ENCODE peak calls at places on chromosomes 6 and 20, in ten cellular contexts. L, R, S, U, M, V, X, A, I and N are unnamed samples.

GRCh38 chr20:32517914-32518592 is 67.1 kb downstream of the NOL4L start:
- DNase-seq in A (no peak), U (no peak), X (no peak), R (no peak), M (no peak), V (no peak), S (no peak), I (no peak), L (no peak), N (no peak)

GRCh38 chr6:155377061-155377460 is 62.8 kb upstream of the TFB1M start:
- DNase-seq in L (no peak), X (no peak), A (no peak), S (no peak), I (peak), R (peak), U (no peak), M (no peak), V (no peak), N (no peak)

GRCh38 chr6:150142657-150143501 is at the start of gene PPP1R14C:
- DNase-seq in L (no peak), M (no peak), V (peak), U (peak), A (no peak), I (no peak), S (no peak), X (peak), R (no peak), N (no peak)

GRCh38 chr6:128474481-128474880 is 45.9 kb downstream of the PTPRK start:
- DNase-seq in L (no peak), X (no peak), M (no peak), S (no peak), U (no peak), V (no peak), R (no peak), I (peak), A (no peak), N (no peak)

GRCh38 chr20:63134201-63134612 is 81.7 kb downstream of the YTHDF1 start:
- DNase-seq in I (no peak), R (no peak), L (no peak), A (peak), X (peak), M (no peak), S (no peak), U (peak), V (no peak), N (no peak)

GRCh38 chr6:155400022-155400965 is 55.3 kb downstream of the NOX3 start:
- DNase-seq in U (no peak), M (no peak), A (no peak), R (no peak), I (no peak), L (no peak), S (no peak), V (no peak), X (no peak), N (no peak)

GRCh38 chr6:127291495-127291894 is 24.8 kb downstream of the RNF146 start:
- DNase-seq in A (no peak), U (no peak), X (no peak), R (no peak), M (no peak), V (no peak), I (no peak), S (no peak), L (no peak), N (no peak)

GRCh38 chr6:11805259-11806053 is 26.9 kb upstream of the ADTRP start:
- DNase-seq in S (peak), V (no peak), L (no peak), X (no peak), M (no peak), I (no peak), R (no peak), U (no peak), A (no peak), N (no peak)

GRCh38 chr6:27863962-27864905 is 48.0 kb downstream of the OR2B2 start:
- DNase-seq in I (peak), R (no peak), A (peak), S (no peak), L (no peak), U (peak), X (no peak), M (no peak), V (peak), N (peak)

GRCh38 chr6:163900570-163900969 is 486.1 kb downstream of the QKI start:
- DNase-seq in U (no peak), X (no peak), M (no peak), R (no peak), S (no peak), V (no peak), L (no peak), I (peak), A (no peak), N (no peak)

GRCh38 chr6:129599467-129599866 is 110.5 kb downstream of the ARHGAP18 start:
- DNase-seq in V (no peak), I (no peak), L (no peak), U (no peak), S (no peak), A (no peak), M (no peak), X (no peak), R (no peak), N (no peak)

GRCh38 chr20:9068232-9068781 is 580 bp upstream of the PLCB4 start:
- DNase-seq in A (peak), M (no peak), R (peak), I (peak), U (peak), S (no peak), L (no peak), X (peak), V (peak), N (peak)

GRCh38 chr6:111576302-111576701 is 29.4 kb downstream of the TRAF3IP2 start:
- DNase-seq in R (no peak), I (peak), L (no peak), V (no peak), S (no peak), A (no peak), X (no peak), M (no peak), U (no peak), N (no peak)

GRCh38 chr20:46012926-46013825 is 4.5 kb downstream of the MMP9 start:
- DNase-seq in X (no peak), U (no peak), A (peak), S (no peak), L (no peak), M (no peak), V (no peak), I (no peak), R (no peak), N (no peak)

GRCh38 chr6:142387997-142388815 is 86.4 kb downstream of the ADGRG6 start:
- DNase-seq in M (no peak), U (no peak), V (no peak), S (no peak), I (peak), X (no peak), L (no peak), A (no peak), R (peak), N (no peak)

GRCh38 chr6:134908906-134909516 is 40.9 kb downstream of the ALDH8A1 start:
- DNase-seq in A (no peak), L (peak), V (no peak), S (peak), R (peak), M (peak), I (peak), X (peak), U (peak), N (peak)

GRCh38 chr6:157221817-157222175 is 101.5 kb downstream of the TMEM242 start:
- DNase-seq in A (peak), V (no peak), U (no peak), R (no peak), L (no peak), X (no peak), I (no peak), S (no peak), M (no peak), N (no peak)
- H3K27ac ChIP-seq in A (no peak), V (no peak), U (no peak), R (peak), L (no peak), X (no peak), I (no peak), S (no peak), M (no peak), N (no peak)

GRCh38 chr20:41696428-41696827 is 78.3 kb upstream of the CHD6 start:
- DNase-seq in R (no peak), U (no peak), X (no peak), I (no peak), S (no peak), M (peak), V (no peak), L (peak), A (no peak), N (no peak)
- TF ChIP-seq POLR2A in R (no peak), U (no peak), X (no peak), I (no peak), S (no peak), M (peak), V (no peak), L (no peak), A (no peak), N (no peak)

DNA sequence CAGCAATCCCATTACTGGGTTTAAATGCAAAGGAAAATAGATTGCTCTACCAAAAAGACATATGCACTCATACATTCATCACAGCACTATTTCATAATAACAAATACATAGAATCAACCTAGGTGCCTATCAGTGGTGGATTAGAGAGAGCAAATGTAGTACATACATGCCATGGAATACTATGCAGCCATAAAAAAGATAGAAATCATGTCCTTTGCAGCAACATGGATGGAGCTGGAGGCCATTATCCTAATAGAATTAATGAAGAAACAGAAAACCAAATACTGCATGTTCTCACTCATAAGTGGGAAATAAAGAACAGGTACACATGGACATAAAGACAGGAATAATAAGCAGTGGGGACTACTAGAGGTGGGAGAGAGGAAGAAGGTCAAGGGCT is 70.7 kb upstream of the MLIP start:
- DNase-seq in A (no peak), L (no peak), M (no peak), V (no peak), S (no peak), I (no peak), U (no peak), X (no peak), R (no peak), N (no peak)
- H3K27ac ChIP-seq in A (no peak), L (no peak), M (no peak), V (no peak), S (no peak), I (no peak), U (no peak), X (no peak), R (no peak), N (no peak)

DNA sequence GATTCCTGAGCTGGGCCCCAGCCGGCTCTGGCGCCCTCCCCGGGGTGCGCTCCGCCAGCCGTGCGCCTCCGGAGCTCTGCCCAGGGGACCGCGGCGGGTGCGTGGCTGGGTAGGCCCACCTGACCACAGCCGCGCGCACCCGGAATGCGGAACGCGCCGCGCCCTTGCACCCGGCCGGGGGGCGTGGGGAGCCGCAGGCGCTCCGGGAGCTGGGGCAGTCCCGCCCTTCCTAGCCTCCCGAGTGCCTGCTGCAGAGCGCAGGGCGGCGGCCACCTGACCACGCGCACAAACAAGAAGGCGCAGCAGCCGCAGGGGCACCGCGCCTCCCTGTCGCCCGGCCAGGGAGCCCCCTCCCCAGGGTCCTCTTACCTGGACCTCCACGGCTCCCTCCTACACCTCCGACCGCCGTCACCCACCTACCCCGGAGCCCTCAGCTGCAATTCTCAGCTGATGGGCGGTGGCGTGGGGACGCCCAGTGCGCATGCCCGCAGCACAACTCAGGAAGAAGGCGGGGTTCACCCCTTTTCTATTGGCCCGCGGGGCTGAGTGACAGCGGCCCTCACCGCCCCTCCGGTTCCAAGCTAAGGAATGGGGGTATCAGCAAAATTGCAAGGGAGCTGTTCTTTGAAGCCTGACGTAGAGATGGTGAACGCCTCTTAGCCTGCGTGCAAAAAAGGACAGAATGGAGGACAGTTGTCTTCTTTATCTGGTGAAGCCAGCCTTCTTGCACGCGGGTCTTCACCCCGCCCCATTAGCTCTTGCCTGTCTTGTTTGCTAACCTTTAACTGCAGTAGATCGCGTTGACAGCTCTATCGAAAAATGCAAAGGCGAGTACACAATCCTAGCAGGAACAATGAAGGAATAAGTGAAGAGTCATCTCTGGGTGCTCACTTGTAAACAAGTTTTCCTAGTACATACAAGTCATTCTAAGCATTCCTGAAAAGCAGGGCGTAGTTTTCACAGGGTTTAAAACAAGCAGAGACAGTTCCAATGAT is at the start of gene STX7:
- DNase-seq in I (peak), S (peak), A (peak), L (peak), M (peak), V (peak), X (peak), U (peak), R (peak), N (peak)
- TF ChIP-seq POLR2A in I (no peak), S (peak), A (no peak), L (peak), M (peak), V (peak), X (no peak), U (peak), R (peak), N (peak)